ENCODE peak calls at places on chromosomes 1 and 21, in nine cellular contexts. J, N, S, X, A, O, T, Z and F are unnamed samples.

GRCh38 chr1:114345930-114346479 is 165.0 kb downstream of the TRIM33 start:
- DNase-seq in J (no peak), N (peak), S (peak), X (peak), A (peak), O (no peak), T (no peak), Z (peak), F (peak)

GRCh38 chr1:34906756-34907155 is 22.7 kb downstream of the DLGAP3 start:
- DNase-seq in J (no peak), N (no peak), S (peak), X (no peak), A (no peak), O (no peak), T (no peak), Z (no peak), F (no peak)

GRCh38 chr1:212879947-212880690 is 22.0 kb downstream of the FLVCR1 start:
- DNase-seq in J (no peak), N (no peak), S (no peak), X (no peak), A (no peak), O (no peak), T (no peak), Z (no peak), F (no peak)

GRCh38 chr1:170619167-170620030 is 44.5 kb upstream of the PRRX1 start:
- DNase-seq in J (no peak), N (no peak), S (no peak), X (no peak), A (no peak), O (peak), T (peak), Z (no peak), F (no peak)

GRCh38 chr1:899636-900317 is 23.9 kb upstream of the SAMD11 start:
- DNase-seq in J (no peak), N (no peak), S (peak), X (no peak), A (no peak), O (no peak), T (no peak), Z (no peak), F (no peak)

GRCh38 chr1:117664314-117664713 is 58.5 kb downstream of the TENT5C start:
- DNase-seq in J (no peak), N (no peak), S (no peak), X (no peak), A (no peak), O (no peak), T (peak), Z (no peak), F (no peak)

GRCh38 chr1:205521646-205522150 is 17.2 kb downstream of the CDK18 start:
- DNase-seq in J (no peak), N (no peak), S (no peak), X (no peak), A (no peak), O (no peak), T (no peak), Z (no peak), F (no peak)

GRCh38 chr1:183218039-183218618 is 32.1 kb downstream of the LAMC2 start:
- DNase-seq in J (no peak), N (no peak), S (peak), X (no peak), A (no peak), O (peak), T (no peak), Z (no peak), F (no peak)

GRCh38 chr1:211352985-211353515 is 26.4 kb downstream of the TRAF5 start:
- DNase-seq in J (peak), N (peak), S (peak), X (peak), A (peak), O (no peak), T (peak), Z (no peak), F (no peak)

GRCh38 chr1:233294991-233295774 is at the start of gene PCNX2:
- DNase-seq in J (peak), N (peak), S (peak), X (peak), A (peak), O (peak), T (peak), Z (peak), F (peak)

DNA sequence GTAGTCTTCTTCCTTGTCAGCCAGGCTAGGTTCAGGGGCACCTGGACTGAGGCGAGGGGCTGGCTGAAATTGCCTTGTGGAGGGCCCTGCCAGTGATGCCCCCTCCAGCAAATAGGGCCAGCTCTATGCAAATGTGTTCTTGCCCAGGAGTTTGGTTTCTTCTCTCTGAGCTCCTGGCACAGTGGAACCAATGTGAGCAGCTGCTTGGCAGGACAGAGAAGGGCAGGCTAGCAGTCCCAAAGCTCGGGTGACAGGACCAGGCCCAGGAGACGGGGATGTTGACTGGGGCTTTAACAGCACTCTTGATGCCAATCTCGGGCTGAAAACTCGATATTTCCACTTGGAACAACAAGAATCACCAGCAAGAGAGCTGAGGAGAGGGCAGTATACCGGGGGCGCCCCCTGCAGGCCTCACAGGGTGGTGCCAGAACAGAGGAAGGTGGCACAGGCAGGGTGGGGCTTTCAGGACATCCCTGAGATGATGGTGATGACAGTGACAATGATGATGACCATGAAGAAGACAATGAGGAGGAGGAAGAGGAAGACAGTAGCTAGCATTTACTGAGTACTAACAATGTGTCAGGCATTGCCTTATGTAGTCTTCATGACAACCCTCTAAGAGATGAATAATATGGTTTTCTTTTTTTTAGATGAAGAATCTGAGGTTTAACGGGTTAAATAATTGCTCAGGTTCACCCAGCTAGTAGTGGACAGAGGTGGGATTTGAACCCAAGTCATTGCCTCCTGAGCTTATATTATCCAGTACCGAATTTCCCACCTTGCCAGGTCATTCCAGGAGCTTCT is 2.7 kb upstream of the KCNJ9 start:
- DNase-seq in J (peak), N (peak), S (no peak), X (peak), A (peak), O (no peak), T (peak), Z (peak), F (no peak)
- TF ChIP-seq CTCF in J (peak), N (peak), S (no peak), X (peak), A (peak), O (peak), T (peak), Z (peak), F (peak)

GRCh38 chr21:27466175-27466574 is 499.3 kb upstream of the ADAMTS5 start:
- DNase-seq in J (no peak), N (no peak), S (no peak), X (peak), A (no peak), O (no peak), T (no peak), Z (no peak), F (no peak)
- TF ChIP-seq CTCF in J (no peak), N (peak), S (no peak), X (peak), A (peak), O (peak), T (no peak), Z (peak), F (no peak)

DNA sequence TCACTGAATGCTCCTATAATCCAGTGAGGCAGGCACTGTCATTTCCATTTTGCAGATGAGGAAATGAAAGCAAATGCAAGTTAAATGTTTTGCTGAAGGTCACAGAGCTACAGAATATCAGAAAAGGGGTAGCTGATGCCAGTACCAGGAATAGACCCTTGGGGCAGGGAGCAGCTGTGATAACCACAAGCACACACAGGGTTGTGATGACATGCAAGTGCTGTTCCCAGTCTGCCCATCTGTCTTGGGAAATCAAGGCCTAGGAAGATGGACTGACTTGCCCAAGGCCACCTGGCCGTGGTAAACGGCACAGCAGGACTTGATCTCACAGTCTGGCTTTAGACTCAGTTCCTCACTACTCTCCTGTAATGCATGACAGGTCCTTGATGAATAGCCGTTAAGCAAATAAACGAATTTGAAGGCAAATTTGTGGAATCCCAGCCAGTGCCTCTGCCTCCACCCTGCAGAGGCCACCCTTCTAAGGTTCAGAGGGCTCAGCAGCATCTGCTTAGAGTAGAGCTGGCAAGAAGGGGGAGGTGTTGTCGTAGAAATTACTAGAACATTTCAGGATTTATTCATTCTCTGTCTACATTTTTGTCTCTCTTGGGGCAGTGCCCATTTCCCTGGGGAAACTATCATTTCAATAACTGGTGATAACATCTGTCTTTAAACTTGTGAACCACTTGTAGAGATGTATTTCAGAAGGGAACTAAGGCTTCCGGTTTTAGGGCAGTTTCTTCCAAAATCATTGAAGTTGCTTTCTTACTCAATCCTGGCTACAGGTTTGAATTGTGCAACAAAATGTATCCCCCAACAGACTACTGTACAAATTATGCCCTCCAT is 53.2 kb upstream of the MRPS6 start:
- DNase-seq in J (no peak), N (no peak), S (no peak), X (no peak), A (no peak), O (no peak), T (peak), Z (no peak), F (no peak)
- TF ChIP-seq CTCF in J (no peak), N (no peak), S (no peak), X (no peak), A (no peak), O (no peak), T (peak), Z (no peak), F (no peak)

GRCh38 chr1:8431028-8431427 is 113.1 kb downstream of the SLC45A1 start:
- DNase-seq in J (no peak), N (no peak), S (no peak), X (no peak), A (no peak), O (no peak), T (no peak), Z (no peak), F (no peak)
- TF ChIP-seq CTCF in J (no peak), N (no peak), S (no peak), X (no peak), A (no peak), O (no peak), T (no peak), Z (no peak), F (no peak)

GRCh38 chr1:84643183-84643582 is 47.1 kb downstream of the SSX2IP start:
- DNase-seq in J (no peak), N (no peak), S (no peak), X (no peak), A (no peak), O (no peak), T (no peak), Z (no peak), F (no peak)

GRCh38 chr1:84642776-84643175 is 47.5 kb downstream of the SSX2IP start:
- DNase-seq in J (no peak), N (no peak), S (no peak), X (no peak), A (no peak), O (no peak), T (no peak), Z (no peak), F (no peak)

DNA sequence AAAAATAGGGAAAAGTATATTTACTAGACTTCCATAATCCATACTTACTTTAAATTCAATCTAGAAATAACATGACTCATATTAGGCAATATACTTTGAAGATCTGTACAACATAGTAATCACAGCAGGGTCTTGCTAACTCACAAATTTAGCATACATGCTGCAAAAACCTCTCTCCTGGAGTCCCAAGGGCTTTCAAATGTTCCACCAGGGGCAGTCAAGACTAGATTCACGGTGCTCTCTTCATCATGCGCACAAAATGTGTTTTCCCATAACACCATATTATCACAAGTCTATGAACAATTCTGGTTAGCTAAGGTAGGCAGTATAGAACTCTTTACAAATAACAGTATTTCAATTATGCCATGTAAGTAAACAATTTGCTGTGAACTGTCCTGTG is 45.8 kb downstream of the SSX2IP start:
- DNase-seq in J (no peak), N (no peak), S (no peak), X (no peak), A (no peak), O (no peak), T (no peak), Z (no peak), F (no peak)
- TF ChIP-seq CTCF in J (no peak), N (no peak), S (no peak), X (no peak), A (no peak), O (no peak), T (no peak), Z (no peak), F (no peak)